ENCODE peak calls at places on chromosomes 5 and 9, in five cellular contexts. S is fibroblast of lung, A is IMR-90, C is GM23338, F is endothelial cell of umbilical vein. T is an unnamed sample.

GRCh38 chr5:173809014-173809413 is 79.1 kb upstream of the CPEB4 start:
- DNase-seq in C (no peak), S (no peak), A (no peak), F (no peak), T (no peak)

GRCh38 chr9:76618762-76619161 is 145.5 kb upstream of the PCA3 start:
- DNase-seq in S (peak), A (peak), F (no peak), C (no peak), T (peak)

GRCh38 chr5:73039082-73039481 is 81.3 kb upstream of the TMEM171 start:
- DNase-seq in F (no peak), A (peak), S (no peak), C (peak), T (peak)

GRCh38 chr5:80083115-80083890 is 48.2 kb downstream of the THBS4 start:
- DNase-seq in A (peak), F (peak), S (peak), C (peak), T (peak)

GRCh38 chr5:172445866-172446265 is 8.5 kb downstream of the SH3PXD2B start:
- DNase-seq in F (no peak), C (no peak), S (no peak), A (no peak), T (no peak)

GRCh38 chr5:130116972-130117371 is 212.7 kb downstream of the CHSY3 start:
- DNase-seq in C (peak), F (no peak), S (no peak), A (no peak), T (no peak)

GRCh38 chr5:33260098-33260497 is 180.7 kb upstream of the TARS1 start:
- DNase-seq in A (peak), S (no peak), C (no peak), F (no peak), T (no peak)

GRCh38 chr9:83047839-83048775 is 14.8 kb downstream of the RASEF start:
- DNase-seq in A (peak), C (no peak), S (peak), F (no peak), T (no peak)

GRCh38 chr5:154834045-154834444 is 16.4 kb downstream of the FAXDC2 start:
- DNase-seq in C (no peak), S (no peak), A (no peak), F (no peak), T (no peak)

GRCh38 chr9:110050925-110051355 is 157.0 kb downstream of the C9orf152 start:
- DNase-seq in C (no peak), F (peak), A (peak), S (peak), T (peak)

GRCh38 chr5:89243611-89244010 is 360.6 kb upstream of the MEF2C start:
- DNase-seq in S (no peak), A (no peak), C (no peak), F (no peak), T (no peak)

GRCh38 chr5:175253597-175253996 is 190.4 kb downstream of the DRD1 start:
- DNase-seq in A (peak), S (no peak), C (no peak), F (no peak), T (no peak)

GRCh38 chr5:144421411-144421810 is 250.7 kb downstream of the KCTD16 start:
- DNase-seq in S (no peak), F (no peak), C (no peak), A (no peak), T (no peak)

GRCh38 chr5:74995931-74996330 is 56.4 kb downstream of the GCNT4 start:
- DNase-seq in C (no peak), S (no peak), A (no peak), F (no peak), T (no peak)

GRCh38 chr5:110209401-110209800 is 517.1 kb downstream of the TMEM232 start:
- DNase-seq in S (no peak), C (no peak), F (no peak), A (no peak), T (no peak)

GRCh38 chr5:65555266-65555665 is 7.7 kb downstream of the CENPK start:
- DNase-seq in F (peak), S (peak), A (peak), C (no peak), T (no peak)

GRCh38 chr5:61623401-61624069 is 291.5 kb downstream of the ZSWIM6 start:
- DNase-seq in C (peak), S (no peak), A (no peak), F (peak), T (no peak)
- TF ChIP-seq CTCF in C (peak), S (no peak), A (peak), F (peak), T (peak)

DNA sequence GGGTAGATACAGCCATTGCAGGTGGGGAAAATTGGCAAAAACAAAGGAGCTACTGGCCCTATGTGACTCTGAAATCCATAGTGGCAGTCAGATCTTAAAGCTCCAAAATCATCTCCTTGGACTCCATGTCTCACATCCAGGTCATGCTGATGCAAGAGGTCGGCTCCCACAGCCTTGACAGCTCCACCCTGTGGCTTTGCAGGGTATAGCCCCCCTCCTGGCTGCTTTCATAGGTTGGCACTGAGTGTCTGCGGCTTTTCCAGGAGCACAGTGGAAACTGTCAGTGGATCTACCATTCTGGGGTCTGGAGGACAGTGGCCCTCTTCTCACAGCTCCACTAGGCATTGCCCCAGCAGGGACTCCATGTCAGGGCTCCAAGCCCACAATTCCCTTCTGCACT is 1190.1 kb downstream of the CDH12 start:
- DNase-seq in S (no peak), C (peak), A (no peak), F (no peak), T (no peak)
- H2AFZ ChIP-seq in S (no peak), C (peak), A (no peak), F (no peak), T (no peak)

GRCh38 chr9:136552117-136552685 is 6.4 kb upstream of the NOTCH1 start:
- DNase-seq in A (peak), C (peak), S (peak), F (no peak), T (peak)
- H3K4me3 ChIP-seq in A (no peak), C (no peak), S (no peak), F (no peak), T (peak)

GRCh38 chr5:116472274-116472673 is 102.3 kb downstream of the SEMA6A start:
- DNase-seq in C (no peak), A (no peak), S (no peak), F (no peak), T (no peak)
- TF ChIP-seq CTCF in C (no peak), A (no peak), S (no peak), F (no peak), T (no peak)

GRCh38 chr9:97980918-97981827 is 2.0 kb upstream of the ANP32B start:
- DNase-seq in C (no peak), F (no peak), A (no peak), S (peak), T (peak)
- H2AFZ ChIP-seq in C (no peak), F (no peak), A (no peak), S (no peak), T (no peak)

DNA sequence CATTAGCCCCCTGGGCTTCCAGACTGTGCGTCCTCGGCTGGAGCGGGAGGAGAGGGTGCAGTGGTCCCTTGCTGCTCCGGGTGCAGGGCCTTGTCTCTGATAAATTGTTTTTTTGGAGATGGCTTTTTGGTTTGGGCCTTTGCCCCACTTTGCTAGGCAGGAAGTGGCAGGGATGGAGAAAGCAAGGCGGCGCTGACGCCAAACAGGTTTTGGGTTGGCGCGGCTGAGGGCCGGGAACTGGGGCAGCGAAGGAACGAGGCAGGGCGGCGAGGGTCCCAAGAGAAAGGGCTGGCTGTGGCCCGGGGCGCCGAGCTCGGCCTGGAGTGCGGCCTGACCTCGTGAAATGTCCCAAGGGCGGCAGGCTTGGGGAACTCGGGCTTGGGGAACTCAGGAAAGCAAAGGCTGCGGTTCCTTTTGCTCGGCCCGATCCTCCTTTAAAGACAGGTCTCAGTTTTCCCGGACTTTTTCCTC is 4.1 kb downstream of the LHX2 start:
- DNase-seq in A (no peak), C (peak), F (no peak), S (no peak), T (peak)
- H3K4me3 ChIP-seq in A (no peak), C (peak), F (no peak), S (no peak), T (no peak)

GRCh38 chr9:1462626-1463308 is 412.6 kb downstream of the DMRT2 start:
- DNase-seq in C (no peak), F (no peak), A (no peak), S (no peak), T (no peak)

GRCh38 chr9:1457460-1457859 is 407.3 kb downstream of the DMRT2 start:
- DNase-seq in F (no peak), S (no peak), A (no peak), C (no peak), T (no peak)

GRCh38 chr9:1456301-1456999 is 406.3 kb downstream of the DMRT2 start:
- DNase-seq in F (no peak), A (no peak), S (no peak), C (no peak), T (no peak)

GRCh38 chr9:1458503-1458902 is 408.3 kb downstream of the DMRT2 start:
- DNase-seq in C (no peak), F (no peak), S (peak), A (peak), T (no peak)

DNA sequence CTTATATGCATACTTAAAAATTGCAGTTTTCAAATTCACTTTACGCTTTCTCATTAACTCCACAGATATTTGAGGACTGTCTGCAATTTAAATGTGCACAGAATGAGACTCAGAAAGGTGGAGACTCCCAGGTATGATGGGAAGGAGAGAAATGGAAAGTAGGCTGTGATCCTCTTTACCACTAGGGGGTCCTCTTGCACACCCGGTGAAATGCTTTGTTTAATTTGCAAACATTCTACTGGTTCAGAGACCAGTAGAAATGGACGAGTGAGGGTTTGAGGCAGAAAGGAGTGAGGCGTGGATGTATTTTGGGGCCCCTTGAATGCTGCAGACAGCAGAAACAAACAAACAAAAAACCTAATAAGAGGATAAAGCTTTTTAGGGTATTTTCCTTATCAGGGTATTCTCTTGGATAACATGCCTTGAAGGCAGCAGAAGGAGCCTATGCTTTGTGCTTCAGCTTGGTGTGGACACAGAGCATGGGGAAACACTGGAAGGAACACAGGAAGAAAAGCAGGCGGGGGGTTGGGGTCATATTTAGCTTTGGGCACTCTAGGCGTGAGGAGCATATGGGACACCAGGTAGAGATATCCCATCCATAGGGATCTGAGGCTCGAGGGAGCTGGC is 410.1 kb downstream of the DMRT2 start:
- DNase-seq in C (peak), S (no peak), F (no peak), A (no peak), T (no peak)
- TF ChIP-seq CTCF in C (peak), S (no peak), F (no peak), A (no peak), T (peak)

T was measured in osteoblast.